ENCODE peak calls at places on chromosomes 3 and 15, in four cellular contexts. O is astrocyte of the spinal cord, B is dorsolateral prefrontal cortex, H is MM.1S. X is an unnamed sample.

GRCh38 chr15:77853910-77854309 is 221.2 kb upstream of the LINGO1 start:
- DNase-seq in H (no peak), O (no peak), B (peak), X (no peak)

GRCh38 chr3:100416863-100417262 is 15.5 kb downstream of the LNP1 start:
- DNase-seq in B (no peak), H (no peak), O (no peak), X (no peak)

GRCh38 chr3:169811606-169812123 is 1.0 kb upstream of the LRRIQ4 start:
- DNase-seq in B (no peak), O (peak), H (no peak), X (no peak)

GRCh38 chr3:42872718-42873117 is 3.0 kb downstream of the CYP8B1 start:
- DNase-seq in O (no peak), B (no peak), H (no peak), X (no peak)

GRCh38 chr3:116517308-116517707 is 72.0 kb upstream of the LSAMP start:
- DNase-seq in B (no peak), O (peak), H (peak), X (peak)

GRCh38 chr15:39127925-39128617 is 452.8 kb upstream of the THBS1 start:
- DNase-seq in O (peak), H (no peak), B (no peak), X (no peak)

GRCh38 chr15:29566914-29567313 is 255.4 kb downstream of the TJP1 start:
- DNase-seq in O (no peak), H (no peak), B (no peak), X (no peak)

GRCh38 chr3:38649500-38650247 is at the start of gene SCN5A:
- DNase-seq in B (no peak), H (peak), O (no peak), X (peak)

GRCh38 chr3:153293222-153293621 is 131.2 kb downstream of the RAP2B start:
- DNase-seq in O (peak), B (no peak), H (no peak), X (no peak)

GRCh38 chr15:34644061-34644460 is 60.6 kb upstream of the GOLGA8B start:
- DNase-seq in B (no peak), O (peak), H (no peak), X (no peak)

GRCh38 chr3:38011111-38011510 is 18.3 kb downstream of the PLCD1 start:
- DNase-seq in H (no peak), O (no peak), B (no peak), X (no peak)

GRCh38 chr15:38414351-38414750 is 39.6 kb upstream of the FAM98B start:
- DNase-seq in H (peak), O (peak), B (peak), X (no peak)

GRCh38 chr3:185070491-185071335 is 82.1 kb downstream of the C3orf70 start:
- DNase-seq in H (no peak), O (no peak), B (no peak), X (no peak)

GRCh38 chr3:126607214-126607908 is 47.6 kb downstream of the TXNRD3 start:
- DNase-seq in B (peak), H (no peak), O (peak), X (no peak)

GRCh38 chr15:70061086-70061370 is 36.7 kb downstream of the TLE3 start:
- DNase-seq in B (peak), H (no peak), O (no peak), X (no peak)

GRCh38 chr3:179149239-179149887 is 1.2 kb downstream of the PIK3CA start:
- DNase-seq in O (peak), H (peak), B (peak), X (peak)

GRCh38 chr15:78220713-78221112 is 13.7 kb downstream of the ACSBG1 start:
- DNase-seq in H (no peak), B (no peak), O (no peak), X (no peak)

GRCh38 chr15:50106438-50106837 is 12.6 kb downstream of the ATP8B4 start:
- DNase-seq in H (no peak), O (no peak), B (no peak), X (no peak)

GRCh38 chr3:192060160-192060783 is 599.3 kb downstream of the PYDC2 start:
- DNase-seq in H (peak), B (no peak), O (no peak), X (no peak)

GRCh38 chr15:38883987-38884386 is 319.4 kb upstream of the RASGRP1 start:
- DNase-seq in B (no peak), O (peak), H (no peak), X (no peak)

GRCh38 chr15:72979308-72979707 is 73.0 kb upstream of the NEO1 start:
- DNase-seq in O (no peak), B (no peak), H (no peak), X (no peak)

GRCh38 chr3:143885803-143886427 is 37.6 kb upstream of the SLC9A9 start:
- DNase-seq in O (peak), B (no peak), H (peak), X (peak)

GRCh38 chr3:24433838-24434591 is 60.6 kb downstream of the THRB start:
- DNase-seq in H (no peak), O (no peak), B (no peak), X (no peak)

GRCh38 chr3:192831111-192831644 is 86.5 kb downstream of the MB21D2 start:
- DNase-seq in H (no peak), O (peak), B (no peak), X (no peak)

GRCh38 chr15:59247364-59247763 is 40.7 kb downstream of the LDHAL6B start:
- DNase-seq in B (peak), H (peak), O (peak), X (no peak)

GRCh38 chr15:57685719-57686118 is 20.8 kb upstream of the POLR2M start:
- DNase-seq in B (no peak), H (no peak), O (no peak), X (no peak)

GRCh38 chr3:179133575-179133974 is 14.6 kb upstream of the PIK3CA start:
- DNase-seq in B (no peak), O (no peak), H (no peak), X (no peak)

GRCh38 chr3:5221701-5222100 is 34.2 kb downstream of the EDEM1 start:
- DNase-seq in B (no peak), O (no peak), H (no peak), X (no peak)

GRCh38 chr3:64815195-64815627 is 127.4 kb upstream of the ADAMTS9 start:
- DNase-seq in B (no peak), O (peak), H (peak), X (no peak)

GRCh38 chr3:14414841-14415464 is 12.5 kb downstream of the SLC6A6 start:
- DNase-seq in B (no peak), H (no peak), O (no peak), X (no peak)

GRCh38 chr3:197499427-197499826 is 56.3 kb downstream of the BDH1 start:
- DNase-seq in B (no peak), H (no peak), O (peak), X (no peak)

GRCh38 chr15:101384276-101384675 is 89.2 kb upstream of the SNRPA1 start:
- DNase-seq in O (no peak), H (no peak), B (no peak), X (no peak)

GRCh38 chr3:45118615-45119062 is 27.5 kb downstream of the CDCP1 start:
- DNase-seq in B (no peak), O (no peak), H (no peak), X (no peak)

GRCh38 chr3:31567036-31567435 is 34.3 kb downstream of the STT3B start:
- DNase-seq in H (no peak), B (no peak), O (no peak), X (no peak)
- TF ChIP-seq CTCF in H (peak), B (no peak), O (peak), X (peak)

GRCh38 chr3:147385059-147386012 is 21.0 kb downstream of the ZIC4 start:
- DNase-seq in H (no peak), B (no peak), O (no peak), X (no peak)

GRCh38 chr3:147381610-147382009 is 24.7 kb downstream of the ZIC4 start:
- DNase-seq in B (no peak), O (no peak), H (no peak), X (no peak)

GRCh38 chr3:147384210-147385058 is 21.9 kb downstream of the ZIC4 start:
- DNase-seq in O (no peak), H (no peak), B (no peak), X (no peak)

GRCh38 chr3:147380996-147381376 is 25.4 kb downstream of the ZIC4 start:
- DNase-seq in B (no peak), H (no peak), O (no peak), X (no peak)

GRCh38 chr3:147383617-147384016 is 22.7 kb downstream of the ZIC4 start:
- DNase-seq in B (no peak), H (no peak), O (no peak), X (no peak)
- TF ChIP-seq CTCF in B (no peak), H (peak), O (peak), X (peak)

GRCh38 chr3:187986514-187986934 is 167.4 kb upstream of the LPP start:
- DNase-seq in O (peak), B (no peak), H (no peak), X (no peak)
- TF ChIP-seq CTCF in O (peak), B (no peak), H (no peak), X (no peak)

DNA sequence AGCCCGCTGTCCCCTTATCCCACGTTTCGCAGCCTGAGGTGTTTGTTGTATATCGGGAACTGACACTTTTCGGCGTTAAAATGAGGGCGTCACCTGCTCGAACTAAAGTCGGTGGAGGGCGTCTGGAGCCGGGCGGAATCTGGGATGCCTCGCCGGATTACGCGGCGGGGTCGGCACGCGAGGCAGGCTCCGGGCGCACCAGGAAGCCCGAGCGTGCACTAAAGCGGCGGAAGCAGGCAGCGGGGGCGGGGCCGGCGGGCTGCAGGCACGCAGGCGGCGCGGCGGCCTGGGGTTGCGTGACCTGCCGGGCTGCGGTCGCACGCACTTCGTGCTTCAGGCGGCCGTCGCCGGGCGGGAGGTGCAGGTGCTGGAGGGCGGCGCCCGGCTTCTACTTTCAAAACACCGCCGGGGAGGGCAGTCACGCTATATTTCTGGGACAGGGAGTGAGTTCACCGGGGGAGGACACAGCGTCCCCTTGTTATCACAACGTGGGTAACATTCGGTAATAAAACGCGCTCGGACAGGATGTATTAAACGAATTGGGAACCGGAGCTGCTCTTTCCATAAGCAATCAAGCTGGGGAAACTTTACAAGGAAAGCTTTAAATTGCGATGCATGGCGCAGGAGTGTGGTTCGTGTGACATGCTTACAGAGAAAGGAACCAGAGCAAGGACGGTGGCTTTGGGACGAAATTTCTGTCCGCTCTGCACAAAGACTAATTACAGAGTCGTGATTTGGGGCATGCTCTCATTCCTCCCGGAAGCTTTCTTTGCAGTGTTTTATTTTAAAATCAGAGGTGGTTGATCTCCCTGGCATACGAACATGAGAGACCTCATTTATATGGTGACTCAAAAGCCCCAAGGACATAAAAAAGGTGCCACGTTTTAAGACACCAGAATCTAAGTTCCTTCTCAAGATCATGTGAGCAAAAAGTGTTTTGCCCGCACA is 9.1 kb upstream of the LEKR1 start:
- DNase-seq in H (peak), O (peak), B (peak), X (peak)
- TF ChIP-seq CTCF in H (peak), O (peak), B (no peak), X (no peak)

GRCh38 chr15:52220251-52220650 is 29.1 kb upstream of the GNB5 start:
- DNase-seq in O (no peak), B (no peak), H (no peak), X (no peak)

GRCh38 chr15:52220896-52221660 is 29.9 kb upstream of the GNB5 start:
- DNase-seq in H (peak), B (no peak), O (no peak), X (no peak)

GRCh38 chr15:52218816-52219215 is 27.6 kb upstream of the GNB5 start:
- DNase-seq in H (no peak), B (no peak), O (no peak), X (no peak)

GRCh38 chr15:52214553-52214952 is 23.4 kb upstream of the GNB5 start:
- DNase-seq in O (no peak), B (no peak), H (no peak), X (no peak)

DNA sequence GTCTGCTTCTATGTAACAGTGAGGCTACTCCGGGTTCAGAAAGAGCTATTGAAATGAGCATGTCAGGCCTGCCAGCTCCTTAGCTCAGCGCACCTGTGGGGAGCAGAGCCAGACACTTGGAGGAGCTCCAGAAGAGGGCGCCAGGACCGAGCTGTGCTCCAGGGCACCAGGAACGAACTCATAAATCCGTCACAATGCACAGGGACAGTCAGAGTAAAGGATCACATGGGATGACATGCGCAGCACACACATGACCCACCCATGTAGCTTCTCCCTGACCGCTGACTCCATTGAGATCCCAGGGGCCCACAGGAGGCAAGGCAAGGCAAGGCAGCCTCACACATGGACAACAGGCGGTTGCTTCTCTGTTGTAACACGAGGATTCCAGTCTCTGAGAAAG is 26.0 kb upstream of the GNB5 start:
- DNase-seq in O (no peak), B (no peak), H (no peak), X (no peak)
- TF ChIP-seq CTCF in O (no peak), B (no peak), H (peak), X (no peak)

GRCh38 chr3:133168025-133168401 is 129.8 kb downstream of the TMEM108 start:
- DNase-seq in B (no peak), O (no peak), H (no peak), X (no peak)
- TF ChIP-seq CTCF in B (no peak), O (no peak), H (peak), X (no peak)

GRCh38 chr3:48685293-48685602 is 467 bp downstream of the NCKIPSD start:
- DNase-seq in H (no peak), B (no peak), O (no peak), X (no peak)
- TF ChIP-seq CTCF in H (no peak), B (no peak), O (no peak), X (no peak)

GRCh38 chr3:178088930-178089329 is 447.3 kb upstream of the KCNMB2 start:
- DNase-seq in O (no peak), B (no peak), H (no peak), X (no peak)

GRCh38 chr3:178084938-178085816 is 451.1 kb upstream of the KCNMB2 start:
- DNase-seq in H (peak), B (peak), O (peak), X (no peak)

GRCh38 chr3:178086419-178086818 is 449.8 kb upstream of the KCNMB2 start:
- DNase-seq in H (no peak), B (no peak), O (no peak), X (no peak)

GRCh38 chr3:178085817-178086123 is 450.5 kb upstream of the KCNMB2 start:
- DNase-seq in H (no peak), O (no peak), B (no peak), X (no peak)

DNA sequence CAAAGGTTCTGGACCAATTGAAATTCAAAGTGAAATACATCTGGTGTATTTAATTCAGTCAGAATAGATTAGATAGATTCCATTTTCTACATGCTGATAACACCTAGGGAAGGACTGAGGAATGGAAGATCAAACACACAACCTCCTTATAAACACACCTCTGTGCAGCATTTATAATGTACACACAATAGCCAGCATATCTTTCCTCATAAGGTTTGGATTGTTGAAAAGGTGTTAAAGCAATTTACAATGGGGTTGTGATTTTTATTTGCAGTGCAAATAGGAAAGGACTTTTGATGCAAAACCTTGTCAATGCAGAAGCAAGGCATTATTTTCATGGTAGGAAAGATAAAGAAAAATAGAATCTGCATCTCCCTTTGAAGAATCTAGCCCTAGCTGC is 448.9 kb upstream of the KCNMB2 start:
- DNase-seq in O (no peak), B (no peak), H (no peak), X (no peak)
- TF ChIP-seq CTCF in O (no peak), B (no peak), H (no peak), X (no peak)